ENCODE peak calls at places on chromosome 4, in four cellular contexts. O, X, Z and Q are unnamed samples.

GRCh38 chr4:27270435-27270834 is 409.8 kb downstream of the STIM2 start:
- DNase-seq in Z (peak; percentile 15), X (no peak), O (no peak), Q (no peak)

GRCh38 chr4:27861381-27861787 is 1000.7 kb downstream of the STIM2 start:
- DNase-seq in X (no peak), O (no peak), Z (peak; percentile 57), Q (peak; percentile 0)

GRCh38 chr4:76373919-76374552 is 46.9 kb downstream of the CCDC158 start:
- DNase-seq in O (no peak), Z (no peak), X (no peak), Q (no peak)

GRCh38 chr4:38255572-38255971 is 295.4 kb downstream of the PTTG2 start:
- DNase-seq in Z (no peak), O (no peak), X (no peak), Q (no peak)

GRCh38 chr4:138982754-138983153 is 32.8 kb upstream of the NOCT start:
- DNase-seq in Z (no peak), O (no peak), X (no peak), Q (no peak)

GRCh38 chr4:94968493-94968892 is 210.7 kb downstream of the BMPR1B start:
- DNase-seq in Z (no peak), X (no peak), O (no peak), Q (no peak)

GRCh38 chr4:52076731-52077130 is 25.6 kb downstream of the SPATA18 start:
- DNase-seq in O (no peak), Z (no peak), X (no peak), Q (peak; percentile 60)

GRCh38 chr4:100391913-100392312 is 125.9 kb downstream of the EMCN start:
- DNase-seq in X (no peak), O (no peak), Z (no peak), Q (no peak)

GRCh38 chr4:109847896-109848442 is at the start of gene LRIT3:
- DNase-seq in O (no peak), X (no peak), Z (no peak), Q (no peak)

GRCh38 chr4:41321216-41321945 is 64.7 kb downstream of the UCHL1 start:
- DNase-seq in O (no peak), X (no peak), Z (no peak), Q (no peak)

GRCh38 chr4:148163011-148163410 is 279.2 kb downstream of the NR3C2 start:
- DNase-seq in Z (no peak), X (no peak), O (no peak), Q (no peak)

GRCh38 chr4:77190053-77190452 is 33.0 kb downstream of the CCNG2 start:
- DNase-seq in Z (no peak), O (no peak), X (no peak), Q (no peak)

GRCh38 chr4:116361782-116362181 is 723.6 kb downstream of the TRAM1L1 start:
- DNase-seq in O (no peak), Z (no peak), X (no peak), Q (no peak)

GRCh38 chr4:10612476-10612875 is 72.1 kb downstream of the CLNK start:
- DNase-seq in O (no peak), X (no peak), Z (no peak), Q (no peak)

GRCh38 chr4:88070031-88070430 is 62.6 kb downstream of the PKD2 start:
- DNase-seq in O (no peak), X (no peak), Z (no peak), Q (no peak)

GRCh38 chr4:78622253-78622979 is 70.8 kb downstream of the ANXA3 start:
- DNase-seq in O (no peak), X (peak; percentile 72), Z (no peak), Q (no peak)

GRCh38 chr4:81030061-81030616 is 369 bp upstream of the BMP3 start:
- DNase-seq in O (no peak), Z (no peak), X (no peak), Q (no peak)

GRCh38 chr4:103994059-103994458 is 274.3 kb upstream of the TACR3 start:
- DNase-seq in Z (peak; percentile 55), O (no peak), X (no peak), Q (no peak)

GRCh38 chr4:8915201-8916200 is 43.9 kb upstream of the HMX1 start:
- DNase-seq in O (no peak), Z (no peak), X (no peak), Q (peak; percentile 10)

GRCh38 chr4:55927776-55928437 is 20.8 kb upstream of the CEP135 start:
- DNase-seq in O (no peak), X (no peak), Z (no peak), Q (no peak)

GRCh38 chr4:55931833-55932232 is 16.9 kb upstream of the CEP135 start:
- DNase-seq in X (no peak), Z (no peak), O (no peak), Q (no peak)

GRCh38 chr4:55925235-55925634 is 23.5 kb upstream of the CEP135 start:
- DNase-seq in Z (no peak), X (no peak), O (no peak), Q (no peak)

GRCh38 chr4:55931043-55931442 is 17.7 kb upstream of the CEP135 start:
- DNase-seq in Z (no peak), O (no peak), X (no peak), Q (no peak)

DNA sequence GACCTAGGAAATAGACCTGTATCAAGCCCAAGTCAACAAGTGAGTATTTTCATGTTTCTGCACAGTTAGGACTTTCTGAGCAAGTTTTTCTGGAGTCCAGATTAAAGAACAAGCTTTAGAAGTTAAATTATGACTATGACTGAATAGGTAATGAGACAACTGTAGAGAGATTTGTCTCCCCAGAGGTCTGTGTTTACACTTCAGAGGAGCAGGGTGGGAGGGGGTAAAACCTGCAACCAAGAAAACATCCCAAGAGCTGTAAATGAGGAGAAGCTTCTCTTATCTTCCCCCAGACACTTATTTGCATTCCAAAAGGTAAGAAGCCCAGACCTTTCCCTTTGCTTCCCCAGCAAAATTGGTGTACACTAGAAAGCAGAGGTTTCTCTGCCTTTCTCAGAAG is 22.1 kb upstream of the CEP135 start:
- DNase-seq in O (no peak), Z (no peak), X (no peak), Q (no peak)
- TF ChIP-seq SIN3A in O (no peak), Z (no peak), X (no peak), Q (no peak)

GRCh38 chr4:73018595-73018994 is 50.9 kb downstream of the COX18 start:
- DNase-seq in Z (no peak), O (no peak), X (no peak), Q (no peak)

GRCh38 chr4:73021634-73022033 is 47.9 kb downstream of the COX18 start:
- DNase-seq in Z (peak; percentile 22), O (peak; percentile 17), X (no peak), Q (peak; percentile 46)

DNA sequence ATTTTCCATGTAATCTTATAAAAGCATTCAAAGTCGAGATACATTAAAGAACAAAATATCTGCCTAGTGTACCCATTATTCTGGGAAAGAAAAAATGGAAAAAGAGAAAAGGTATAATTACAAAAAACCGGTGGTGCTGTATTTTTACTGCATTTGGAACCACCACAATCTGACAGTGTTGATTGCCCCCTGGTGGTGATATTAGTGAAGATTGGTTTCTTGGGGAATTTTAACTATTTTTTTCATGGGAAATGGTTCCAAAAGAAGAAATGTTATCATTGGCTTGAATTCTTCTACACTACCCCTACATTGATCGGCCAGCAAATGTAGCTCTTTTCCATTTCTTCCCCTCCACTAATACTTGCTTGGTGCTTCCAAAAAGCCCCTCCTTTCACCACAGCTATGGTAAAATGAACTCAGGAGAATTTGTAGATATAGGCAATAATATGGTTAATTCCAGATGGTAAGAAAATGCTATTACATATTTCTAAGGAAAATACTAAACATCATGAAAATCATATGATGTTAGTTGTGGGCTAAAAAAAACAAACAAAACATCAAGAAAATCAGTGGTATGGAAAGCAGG is 50.0 kb downstream of the COX18 start:
- DNase-seq in Z (peak; percentile 23), O (peak; percentile 27), X (peak; percentile 22), Q (peak; percentile 49)
- TF ChIP-seq SIN3A in Z (no peak), O (no peak), X (no peak), Q (no peak)

DNA sequence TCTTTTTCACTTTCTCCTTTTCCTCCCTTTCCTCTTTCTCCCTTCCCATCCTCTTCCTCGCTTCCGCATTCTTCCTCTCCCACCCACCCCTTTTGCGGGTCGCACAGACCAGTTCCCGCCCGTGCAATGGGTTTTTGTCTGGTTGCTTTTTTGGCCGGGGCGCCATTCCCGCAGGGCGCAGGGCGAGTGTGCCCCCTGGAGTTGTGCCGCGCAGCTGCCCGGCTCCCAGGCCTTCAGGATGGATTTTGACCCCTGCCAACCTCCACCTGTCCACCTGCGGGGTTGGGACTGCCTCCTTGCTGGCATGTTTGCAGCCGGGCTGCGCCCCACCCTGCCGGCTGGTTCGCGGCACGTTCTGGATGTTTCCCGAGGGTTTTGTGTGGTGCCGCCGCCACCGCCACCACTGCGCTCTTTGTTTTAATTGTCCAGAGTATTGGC is 578 bp upstream of the SEL1L3 start:
- DNase-seq in X (no peak), Z (no peak), O (no peak), Q (peak; percentile 57)
- TF ChIP-seq SIN3A in X (no peak), Z (no peak), O (no peak), Q (no peak)

GRCh38 chr4:53321151-53321987 is 44.5 kb downstream of the SCFD2 start:
- DNase-seq in O (peak; percentile 22), Z (peak; percentile 26), X (no peak), Q (no peak)

GRCh38 chr4:53326535-53326934 is 39.3 kb downstream of the SCFD2 start:
- DNase-seq in Z (no peak), X (no peak), O (no peak), Q (no peak)

GRCh38 chr4:53321988-53322289 is 43.9 kb downstream of the SCFD2 start:
- DNase-seq in Z (no peak), X (no peak), O (no peak), Q (no peak)

GRCh38 chr4:53322696-53323095 is 43.2 kb downstream of the SCFD2 start:
- DNase-seq in O (no peak), Z (no peak), X (no peak), Q (no peak)
- TF ChIP-seq SIN3A in O (no peak), Z (no peak), X (no peak), Q (no peak)

GRCh38 chr4:16226816-16227461 is 668 bp upstream of the TAPT1 start:
- DNase-seq in Z (no peak), X (peak; percentile 54), O (no peak), Q (peak; percentile 76)

GRCh38 chr4:16231570-16232252 is 5.4 kb upstream of the TAPT1 start:
- DNase-seq in X (no peak), O (no peak), Z (no peak), Q (no peak)

GRCh38 chr4:16227462-16227868 is 1.2 kb upstream of the TAPT1 start:
- DNase-seq in O (no peak), Z (no peak), X (no peak), Q (peak; percentile 17)

GRCh38 chr4:16230308-16230707 is 4.0 kb upstream of the TAPT1 start:
- DNase-seq in X (no peak), O (no peak), Z (no peak), Q (no peak)

DNA sequence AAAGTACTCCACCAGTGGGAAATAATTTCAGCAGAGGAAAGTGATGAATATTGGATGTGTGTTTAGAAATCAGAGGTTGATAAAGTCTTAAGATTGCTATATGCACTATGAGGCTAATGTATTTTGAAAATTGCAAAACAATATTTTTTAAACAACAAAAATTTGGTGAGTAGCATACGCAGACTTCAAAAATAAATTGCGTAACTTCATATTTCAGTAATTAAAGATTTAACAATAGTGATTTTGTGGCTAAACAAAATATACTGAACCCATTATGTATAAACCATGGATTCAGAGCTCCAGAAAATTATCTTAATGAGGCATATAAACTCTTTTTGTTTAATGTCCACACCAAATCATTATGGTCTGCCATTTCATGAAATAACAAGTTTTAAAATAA is 3.3 kb upstream of the TAPT1 start:
- DNase-seq in Z (no peak), O (no peak), X (no peak), Q (no peak)
- TF ChIP-seq SIN3A in Z (no peak), O (no peak), X (no peak), Q (no peak)